ENCODE peak calls at places on chromosomes 6 and 20, in ten cellular contexts. T, O, D, X, J, F, B, V, W and L are unnamed samples. For H3K9me3, the result is how much of the 10 kb centered on the place peaks cover.

GRCh38 chr6:19408331-19408730 is 428.8 kb upstream of the ID4 start:
- DNase-seq in F (no peak), X (no peak), J (no peak), T (no peak), O (no peak), D (peak), B (peak), W (no peak), V (no peak), L (no peak)

GRCh38 chr20:24782801-24783630 is 166.1 kb upstream of the CST7 start:
- DNase-seq in J (no peak), X (no peak), V (no peak), B (no peak), D (peak), T (peak), O (no peak), F (no peak), W (no peak), L (peak)

GRCh38 chr6:105993769-105994521 is 92.2 kb upstream of the PRDM1 start:
- DNase-seq in J (no peak), O (peak), X (no peak), V (peak), B (peak), T (peak), D (no peak), W (peak), F (no peak), L (peak)

GRCh38 chr6:127637830-127638229 is 60.9 kb downstream of the C6orf58 start:
- DNase-seq in W (no peak), J (no peak), O (no peak), T (no peak), F (no peak), X (no peak), B (peak), D (no peak), V (no peak), L (no peak)

GRCh38 chr20:24017160-24017761 is 28.7 kb upstream of the GGTLC1 start:
- DNase-seq in F (no peak), V (no peak), J (no peak), X (no peak), D (peak), W (no peak), O (no peak), T (no peak), B (no peak), L (no peak)

GRCh38 chr20:8930691-8931090 is 138.2 kb upstream of the PLCB4 start:
- DNase-seq in J (no peak), D (no peak), O (no peak), X (no peak), T (no peak), B (no peak), F (no peak), W (no peak), V (no peak), L (no peak)

GRCh38 chr6:155271145-155271544 is 7.3 kb downstream of the CLDN20 start:
- DNase-seq in X (no peak), F (no peak), B (no peak), T (no peak), W (no peak), V (no peak), O (no peak), J (no peak), D (no peak), L (no peak)

GRCh38 chr6:9623985-9624384 is 790.9 kb downstream of the TFAP2A start:
- DNase-seq in J (no peak), F (no peak), V (no peak), T (no peak), D (no peak), W (no peak), O (no peak), X (no peak), B (no peak), L (no peak)

GRCh38 chr6:17116090-17116387 is 14.2 kb downstream of the STMND1 start:
- DNase-seq in W (no peak), F (no peak), T (no peak), V (no peak), D (no peak), B (no peak), J (no peak), O (no peak), X (no peak), L (no peak)

GRCh38 chr6:90136176-90136575 is 160.5 kb downstream of the BACH2 start:
- DNase-seq in D (no peak), T (no peak), V (no peak), B (no peak), F (no peak), X (no peak), W (no peak), J (no peak), O (no peak), L (no peak)

GRCh38 chr6:917939-918338 is 225.0 kb upstream of the EXOC2 start:
- DNase-seq in J (no peak), W (no peak), B (no peak), V (no peak), T (no peak), F (no peak), O (no peak), D (no peak), X (no peak), L (no peak)

GRCh38 chr6:921400-921799 is 228.5 kb upstream of the EXOC2 start:
- DNase-seq in F (no peak), D (no peak), J (no peak), O (no peak), W (no peak), T (no peak), X (no peak), B (no peak), V (no peak), L (peak)

GRCh38 chr6:917296-917695 is 224.4 kb upstream of the EXOC2 start:
- DNase-seq in J (no peak), X (no peak), V (no peak), T (no peak), B (no peak), D (no peak), F (no peak), O (no peak), W (no peak), L (peak)

GRCh38 chr6:920512-920911 is 227.6 kb upstream of the EXOC2 start:
- DNase-seq in F (no peak), W (no peak), T (no peak), O (no peak), X (no peak), V (no peak), J (no peak), B (no peak), D (no peak), L (no peak)

DNA sequence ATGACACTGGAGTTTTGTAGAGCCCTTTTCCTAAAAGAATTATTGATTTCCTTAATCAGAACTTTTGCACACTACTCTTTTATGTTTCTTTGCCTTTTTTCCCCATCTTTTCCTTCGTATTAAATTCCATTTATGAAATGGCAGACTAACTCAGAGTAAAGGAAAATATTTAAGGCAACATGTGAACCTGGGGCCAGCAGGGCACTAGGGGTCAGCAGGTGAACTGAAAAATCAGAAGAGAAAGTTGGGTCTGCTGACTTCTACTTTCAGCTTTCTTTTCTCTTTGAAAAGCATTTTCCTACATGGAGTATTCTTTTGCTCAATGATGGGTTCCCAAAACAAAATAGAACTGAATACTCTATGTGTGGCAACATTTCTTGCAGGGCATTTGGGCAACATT is 226.6 kb upstream of the EXOC2 start:
- DNase-seq in W (no peak), V (no peak), T (no peak), J (no peak), O (no peak), D (no peak), B (no peak), X (no peak), F (no peak), L (no peak)
- TF ChIP-seq CTCF in W (no peak), V (no peak), T (no peak), J (no peak), O (no peak), D (no peak), B (no peak), X (no peak), F (no peak), L (peak)

GRCh38 chr20:11103866-11104265 is 430.1 kb upstream of the JAG1 start:
- DNase-seq in W (no peak), X (no peak), V (no peak), T (no peak), B (peak), F (no peak), D (no peak), O (no peak), J (no peak), L (no peak)

GRCh38 chr20:11112837-11113236 is 439.0 kb upstream of the JAG1 start:
- DNase-seq in X (no peak), B (no peak), J (no peak), T (no peak), F (peak), O (no peak), D (peak), W (no peak), V (no peak), L (no peak)

GRCh38 chr20:11111191-11111590 is 437.4 kb upstream of the JAG1 start:
- DNase-seq in O (no peak), B (no peak), W (no peak), J (no peak), X (no peak), F (no peak), D (peak), T (no peak), V (no peak), L (no peak)

GRCh38 chr20:11108102-11108842 is 434.5 kb upstream of the JAG1 start:
- DNase-seq in F (no peak), X (no peak), V (peak), O (peak), J (peak), B (peak), D (no peak), T (no peak), W (no peak), L (peak)
- H3K4me3 ChIP-seq in F (no peak), X (no peak), V (no peak), O (no peak), J (no peak), B (no peak), D (no peak), T (no peak), W (no peak), L (peak)

GRCh38 chr6:169961772-169962561 is 210.5 kb downstream of the ERMARD start:
- DNase-seq in T (no peak), D (no peak), O (peak), F (no peak), B (no peak), X (no peak), J (no peak), V (peak), W (peak), L (peak)
- H3K9me3 ChIP-seq in T (under half), D (under half), O (under half), F (under half), B (under half), X (under half), J (under half), V (under half), W (under half), L (under half)

GRCh38 chr20:38472513-38473352 is at the start of gene RALGAPB:
- DNase-seq in X (peak), D (peak), W (peak), B (peak), T (peak), J (peak), F (peak), V (peak), O (peak), L (peak)
- TF ChIP-seq CTCF in X (peak), D (peak), W (peak), B (peak), T (peak), J (no peak), F (peak), V (no peak), O (peak), L (peak)

GRCh38 chr6:30768634-30769087 is 24.3 kb upstream of the IER3 start:
- DNase-seq in D (no peak), J (no peak), W (no peak), V (no peak), O (no peak), B (no peak), X (no peak), F (no peak), T (no peak), L (no peak)

GRCh38 chr6:30769088-30769852 is 24.9 kb upstream of the IER3 start:
- DNase-seq in W (peak), T (peak), X (peak), F (peak), B (peak), J (no peak), D (peak), V (peak), O (no peak), L (peak)

GRCh38 chr6:30769853-30770160 is 25.5 kb upstream of the IER3 start:
- DNase-seq in T (no peak), O (no peak), W (no peak), V (no peak), X (no peak), F (no peak), J (no peak), D (no peak), B (no peak), L (no peak)

GRCh38 chr6:30770592-30770991 is 26.2 kb upstream of the IER3 start:
- DNase-seq in F (no peak), B (no peak), D (no peak), X (no peak), W (no peak), V (no peak), J (no peak), O (no peak), T (no peak), L (no peak)

GRCh38 chr6:30770164-30770563 is 25.8 kb upstream of the IER3 start:
- DNase-seq in X (no peak), J (no peak), F (no peak), B (peak), O (no peak), D (peak), W (no peak), V (no peak), T (no peak), L (no peak)
- H3K4me3 ChIP-seq in X (no peak), J (no peak), F (no peak), B (no peak), O (no peak), D (no peak), W (no peak), V (no peak), T (no peak), L (no peak)

GRCh38 chr6:137830562-137830961 is 36.5 kb upstream of the TNFAIP3 start:
- DNase-seq in D (no peak), F (no peak), T (no peak), B (no peak), X (no peak), J (no peak), O (no peak), V (no peak), W (no peak), L (no peak)
- H3K9me3 ChIP-seq in D (under half), F (under half), T (under half), B (under half), X (under half), J (under half), O (under half), V (under half), W (under half), L (under half)

DNA sequence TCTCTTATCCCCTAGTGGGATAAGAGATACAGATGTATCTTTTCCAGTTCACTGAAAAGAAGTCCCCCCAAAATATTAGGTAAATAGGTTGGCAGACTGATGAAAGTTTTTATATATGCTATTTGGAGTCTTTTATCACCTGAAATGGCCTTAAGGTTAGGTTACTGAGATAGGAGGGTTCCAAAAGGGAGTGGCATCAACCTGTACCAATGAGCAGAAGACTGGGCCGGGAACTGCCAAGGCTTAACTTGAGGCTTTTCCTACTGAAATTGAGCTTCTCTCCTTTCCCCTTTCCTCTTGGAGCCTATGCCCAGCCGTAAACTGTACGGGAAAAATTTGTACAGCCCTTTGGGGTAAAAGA is 42.0 kb downstream of the EIF2S2 start:
- DNase-seq in O (no peak), F (no peak), T (no peak), X (no peak), J (no peak), V (no peak), B (no peak), D (no peak), W (no peak), L (no peak)
- TF ChIP-seq CTCF in O (peak), F (peak), T (no peak), X (no peak), J (peak), V (no peak), B (no peak), D (no peak), W (no peak), L (peak)

GRCh38 chr20:41047279-41047974 is 18.8 kb downstream of the TOP1 start:
- DNase-seq in O (no peak), X (no peak), F (no peak), T (no peak), B (no peak), J (no peak), V (no peak), W (no peak), D (no peak), L (no peak)

GRCh38 chr20:41047975-41048305 is 19.3 kb downstream of the TOP1 start:
- DNase-seq in F (no peak), X (no peak), W (no peak), B (peak), J (no peak), V (no peak), T (no peak), D (peak), O (no peak), L (no peak)

GRCh38 chr20:41049451-41049850 is 20.8 kb downstream of the TOP1 start:
- DNase-seq in T (no peak), W (no peak), F (no peak), V (no peak), O (no peak), X (no peak), B (no peak), D (no peak), J (no peak), L (no peak)

GRCh38 chr20:41050361-41051019 is 21.9 kb downstream of the TOP1 start:
- DNase-seq in T (peak), F (no peak), J (no peak), O (no peak), X (no peak), W (no peak), V (no peak), B (peak), D (no peak), L (no peak)

GRCh38 chr20:41048475-41049242 is 20.0 kb downstream of the TOP1 start:
- DNase-seq in X (no peak), W (no peak), D (no peak), J (no peak), F (no peak), B (no peak), O (no peak), T (no peak), V (no peak), L (no peak)
- H3K4me3 ChIP-seq in X (no peak), W (peak), D (no peak), J (peak), F (no peak), B (peak), O (peak), T (no peak), V (no peak), L (no peak)

GRCh38 chr6:22383016-22383415 is 86.2 kb upstream of the PRL start:
- DNase-seq in O (no peak), J (no peak), D (peak), V (no peak), W (no peak), X (no peak), T (no peak), F (no peak), B (no peak), L (no peak)
- H3K9me3 ChIP-seq in O (under half), J (under half), D (under half), V (under half), W (under half), X (under half), T (under half), F (under half), B (under half), L (under half)